ENCODE peak calls at places on chromosomes 7 and 10, in four cellular contexts. S, Z, H and K are unnamed samples.

GRCh38 chr10:125201108-125201524 is 40.8 kb upstream of the CTBP2 start:
- DNase-seq in S (no peak), Z (no peak), H (no peak), K (no peak)

GRCh38 chr7:96679886-96680285 is 29.8 kb downstream of the SEM1 start:
- DNase-seq in S (no peak), Z (no peak), H (no peak), K (no peak)

GRCh38 chr10:132383751-132384181 is 13.2 kb upstream of the PWWP2B start:
- DNase-seq in S (no peak), Z (no peak), H (no peak), K (no peak)

GRCh38 chr10:77843264-77843663 is 83.3 kb downstream of the DLG5 start:
- DNase-seq in S (no peak), Z (no peak), H (no peak), K (no peak)

GRCh38 chr7:1646957-1647891 is 22.9 kb upstream of the ELFN1 start:
- DNase-seq in S (peak; percentile 83), Z (peak; percentile 81), H (no peak), K (no peak)

GRCh38 chr7:92332782-92333181 is 87.0 kb downstream of the ANKIB1 start:
- DNase-seq in S (no peak), Z (no peak), H (no peak), K (no peak)

GRCh38 chr7:75642810-75643486 is 95.8 kb downstream of the HIP1 start:
- DNase-seq in S (no peak), Z (peak; percentile 46), H (peak; percentile 12), K (peak; percentile 67)

GRCh38 chr10:113820507-113820906 is 33.4 kb downstream of the DCLRE1A start:
- DNase-seq in S (no peak), Z (no peak), H (no peak), K (no peak)

GRCh38 chr7:136234040-136234439 is 256.9 kb upstream of the MTPN start:
- DNase-seq in S (no peak), Z (no peak), H (no peak), K (no peak)

GRCh38 chr10:99652800-99653390 is 6.4 kb upstream of the ENTPD7 start:
- DNase-seq in S (no peak), Z (no peak), H (no peak), K (no peak)

GRCh38 chr10:73183882-73184281 is 16.0 kb downstream of the FAM149B1 start:
- DNase-seq in S (no peak), Z (peak; percentile 71), H (no peak), K (no peak)

GRCh38 chr7:6436385-6436685 is 11.4 kb downstream of the DAGLB start:
- DNase-seq in S (no peak), Z (no peak), H (no peak), K (no peak)

GRCh38 chr10:132329565-132330485 is 2.2 kb upstream of the LRRC27 start:
- DNase-seq in S (no peak), Z (peak; percentile 63), H (no peak), K (no peak)

GRCh38 chr7:75734586-75735047 is 4.1 kb downstream of the HIP1 start:
- DNase-seq in S (no peak), Z (peak; percentile 42), H (no peak), K (no peak)

GRCh38 chr10:56269181-56269580 is 91.9 kb downstream of the ZWINT start:
- DNase-seq in S (no peak), Z (no peak), H (no peak), K (no peak)

GRCh38 chr7:71896535-71896934 is 515.6 kb downstream of the CALN1 start:
- DNase-seq in S (no peak), Z (no peak), H (no peak), K (no peak)

GRCh38 chr7:30678805-30679204 is 3.5 kb downstream of the CRHR2 start:
- DNase-seq in S (no peak), Z (no peak), H (no peak), K (no peak)

GRCh38 chr10:697097-697875 is 7.8 kb upstream of the DIP2C start:
- DNase-seq in S (no peak), Z (no peak), H (no peak), K (no peak)

GRCh38 chr7:135713836-135714470 is 14.0 kb downstream of the SLC13A4 start:
- DNase-seq in S (no peak), Z (peak; percentile 40), H (no peak), K (no peak)

GRCh38 chr10:30751678-30752331 is 122.3 kb upstream of the LYZL2 start:
- DNase-seq in S (no peak), Z (peak; percentile 93), H (peak; percentile 65), K (peak; percentile 52)